ENCODE peak calls at places on chromosomes 1 and 21, in nine cellular contexts. M is thyroid gland, W is heart left ventricle, O is IMR-90, L is uterus, Z is K562, C is esophagus muscularis mucosa, S is prostate gland, T is sigmoid colon. K is an unnamed sample.

GRCh38 chr21:45990741-45991605 is 9.4 kb downstream of the COL6A1 start:
- DNase-seq in Z (no peak), S (no peak), L (peak; percentile 24), T (peak; percentile 67), O (no peak), C (no peak), W (peak; percentile 19), M (peak; percentile 37), K (peak; percentile 8)

GRCh38 chr1:111192074-111192473 is 8.4 kb downstream of the DENND2D start:
- DNase-seq in C (no peak), Z (no peak), L (no peak), W (no peak), T (no peak), M (no peak), S (no peak), O (no peak), K (no peak)

GRCh38 chr1:178532392-178532791 is 19.5 kb downstream of the TEX35 start:
- DNase-seq in C (no peak), M (peak; percentile 83), S (peak; percentile 75), W (peak; percentile 82), Z (peak; percentile 89), L (peak; percentile 80), O (peak; percentile 78), T (peak; percentile 86), K (peak; percentile 71)

GRCh38 chr1:245585252-245585959 is 430.6 kb downstream of the KIF26B start:
- DNase-seq in W (no peak), Z (no peak), O (peak; percentile 84), T (no peak), S (no peak), C (no peak), M (no peak), L (no peak), K (no peak)

GRCh38 chr1:23122023-23122738 is 46.5 kb downstream of the LUZP1 start:
- DNase-seq in T (no peak), S (peak; percentile 21), M (peak; percentile 86), W (no peak), C (no peak), L (peak; percentile 42), O (peak; percentile 77), Z (no peak), K (no peak)

GRCh38 chr1:152162826-152163463 is 3.9 kb upstream of the RPTN start:
- DNase-seq in W (no peak), C (no peak), T (no peak), S (no peak), M (no peak), O (peak; percentile 62), L (no peak), Z (no peak), K (no peak)

GRCh38 chr1:55081188-55081904 is 42.0 kb downstream of the PCSK9 start:
- DNase-seq in O (peak; percentile 84), T (no peak), L (no peak), Z (no peak), W (no peak), S (no peak), M (no peak), C (no peak), K (no peak)

GRCh38 chr1:172480421-172480820 is 36.6 kb upstream of the PIGC start:
- DNase-seq in Z (no peak), T (no peak), S (no peak), W (no peak), O (no peak), C (no peak), L (no peak), M (no peak), K (no peak)

GRCh38 chr1:247047702-247048101 is 30.9 kb downstream of the ZNF670 start:
- DNase-seq in M (no peak), S (no peak), C (no peak), Z (no peak), W (no peak), O (no peak), L (no peak), T (no peak), K (no peak)

GRCh38 chr1:157199421-157199755 is 61.2 kb upstream of the ETV3 start:
- DNase-seq in M (no peak), O (peak; percentile 19), Z (no peak), L (no peak), S (no peak), C (peak; percentile 91), W (no peak), T (peak; percentile 54), K (peak; percentile 37)

GRCh38 chr1:243598433-243598832 is 251.6 kb downstream of the AKT3 start:
- DNase-seq in W (no peak), M (no peak), O (peak; percentile 93), L (no peak), S (no peak), C (no peak), Z (no peak), T (no peak), K (no peak)

GRCh38 chr1:243596441-243597183 is 253.4 kb downstream of the AKT3 start:
- DNase-seq in W (no peak), T (no peak), O (peak; percentile 96), M (no peak), L (no peak), C (no peak), Z (no peak), S (no peak), K (no peak)

GRCh38 chr1:243597383-243597782 is 252.7 kb downstream of the AKT3 start:
- DNase-seq in Z (no peak), C (no peak), T (no peak), L (no peak), S (no peak), O (peak; percentile 3), W (no peak), M (peak; percentile 78), K (no peak)

GRCh38 chr1:243605604-243606003 is 244.4 kb downstream of the AKT3 start:
- DNase-seq in C (no peak), T (no peak), W (no peak), S (no peak), M (no peak), Z (no peak), O (peak; percentile 33), L (no peak), K (no peak)

DNA sequence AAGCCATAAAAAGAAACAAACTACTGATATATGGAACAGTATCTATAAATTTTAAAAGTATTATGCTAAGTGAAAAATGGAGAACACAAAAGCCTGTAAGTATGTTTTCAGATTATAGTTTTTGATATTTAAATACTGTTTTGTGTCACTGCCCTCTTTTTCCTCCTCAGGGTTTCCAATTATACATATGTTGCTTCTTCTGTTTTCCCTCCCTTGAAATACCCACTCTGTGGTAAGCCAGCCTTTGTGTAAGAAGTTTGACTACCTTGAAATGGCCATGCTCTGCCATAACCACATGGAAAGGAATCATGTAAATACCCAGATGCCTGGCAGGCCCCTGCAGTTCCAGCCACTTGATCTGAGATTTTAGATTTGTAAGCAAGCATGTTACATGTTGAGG is 248.3 kb downstream of the AKT3 start:
- DNase-seq in W (no peak), M (no peak), Z (no peak), C (no peak), S (no peak), O (no peak), L (no peak), T (no peak), K (no peak)
- TF ChIP-seq POLR2A in W (no peak), M (no peak), Z (no peak), C (no peak), S (no peak), O (no peak), L (no peak), T (no peak), K (no peak)

DNA sequence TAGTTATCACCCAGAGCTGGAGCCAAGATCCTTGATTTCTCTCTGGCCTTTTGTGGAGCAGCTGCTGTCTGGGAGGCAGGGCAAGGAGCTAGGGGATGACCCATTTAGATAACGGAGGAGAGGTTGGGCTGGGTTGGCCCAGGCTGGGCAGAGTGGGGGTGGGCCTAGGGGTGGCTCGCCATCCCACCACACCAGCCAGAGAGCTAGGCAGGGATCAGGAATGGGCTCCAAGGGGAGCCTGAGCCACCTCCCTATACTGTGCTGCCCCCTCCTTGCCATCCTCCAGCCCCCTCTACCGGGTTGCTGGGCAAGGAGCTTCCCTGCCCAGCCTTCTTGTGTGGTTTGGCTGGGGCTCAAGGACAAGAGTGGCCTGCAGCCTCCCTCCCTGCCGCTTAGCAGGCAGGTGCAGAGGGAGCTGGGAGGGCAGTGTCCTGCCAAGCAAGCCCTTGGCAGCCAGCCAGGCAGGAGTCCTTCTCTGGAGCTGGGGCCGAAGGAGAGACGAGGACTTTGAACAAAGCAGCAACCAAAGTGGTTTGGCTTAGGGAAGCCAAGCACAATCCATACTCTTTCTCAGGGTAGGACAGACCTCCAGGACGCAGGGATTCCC is 4.1 kb downstream of the NUAK2 start:
- DNase-seq in T (no peak), W (peak; percentile 73), M (peak; percentile 99), Z (no peak), S (peak; percentile 88), C (no peak), O (no peak), L (peak; percentile 39), K (peak; percentile 91)
- H3K4me3 ChIP-seq in T (no peak overlapping the region), W (no peak overlapping the region), M (no peak overlapping the region), Z (no peak overlapping the region), S (no peak overlapping the region), C (no peak overlapping the region), O (peak overlapping the region; percentile 52), L (no peak overlapping the region), K (no peak overlapping the region)

DNA sequence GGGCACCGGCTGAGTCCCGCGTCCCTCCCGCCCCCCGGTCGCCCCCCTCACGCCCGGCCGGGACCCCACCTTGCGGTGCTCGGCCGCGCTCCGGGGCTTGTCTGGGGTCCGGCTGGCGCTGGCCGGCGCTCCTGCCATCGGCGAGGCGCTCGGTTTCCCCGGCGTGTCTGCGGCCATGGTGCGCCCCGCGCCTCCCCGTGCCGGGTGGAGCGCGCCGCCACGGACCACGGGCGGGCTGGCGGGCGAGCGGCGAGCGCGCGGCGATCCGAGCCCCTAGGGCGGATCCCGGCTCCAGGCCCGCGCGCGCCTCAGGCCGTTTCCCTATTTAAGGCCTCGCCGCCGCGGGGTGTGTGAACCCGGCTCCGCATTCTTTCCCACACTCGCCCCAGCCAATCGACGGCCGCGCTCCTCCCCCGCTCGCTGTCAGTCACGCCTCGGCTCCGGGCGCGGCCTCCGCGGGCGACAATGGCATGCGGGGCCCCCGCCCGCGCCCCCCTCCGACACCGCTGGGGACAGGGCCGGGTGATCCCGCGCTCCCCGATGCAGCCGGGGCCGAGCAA is at the start of gene HES4:
- DNase-seq in W (peak; percentile 95), S (peak; percentile 91), T (peak; percentile 97), Z (no peak), L (peak; percentile 86), C (peak; percentile 96), M (peak; percentile 86), O (peak; percentile 90), K (peak; percentile 78)
- TF ChIP-seq POLR2A in W (peak; percentile 85), S (peak; percentile 88), T (no peak), Z (no peak), L (peak; percentile 92), C (peak; percentile 26), M (peak; percentile 45), O (peak; percentile 99), K (peak; percentile 32)

GRCh38 chr1:156177918-156178654 is 15.8 kb upstream of the SLC25A44 start:
- DNase-seq in L (no peak), Z (peak; percentile 43), M (no peak), S (no peak), C (no peak), W (no peak), T (no peak), O (no peak), K (no peak)

GRCh38 chr1:156172696-156173470 is 19.5 kb downstream of the SEMA4A start:
- DNase-seq in O (no peak), Z (peak; percentile 62), M (no peak), S (no peak), T (peak; percentile 46), C (no peak), W (no peak), L (no peak), K (no peak)

GRCh38 chr1:156180471-156180870 is 13.4 kb upstream of the SLC25A44 start:
- DNase-seq in W (no peak), T (no peak), S (no peak), C (no peak), L (no peak), Z (no peak), O (no peak), M (no peak), K (no peak)

GRCh38 chr1:156176610-156177210 is 17.2 kb upstream of the SLC25A44 start:
- DNase-seq in T (no peak), W (no peak), M (no peak), O (no peak), Z (no peak), C (no peak), S (no peak), L (no peak), K (no peak)
- H3K4me3 ChIP-seq in T (no peak overlapping the region), W (no peak overlapping the region), M (no peak overlapping the region), O (no peak overlapping the region), Z (no peak overlapping the region), C (no peak overlapping the region), S (no peak overlapping the region), L (no peak overlapping the region), K (no peak overlapping the region)